ENCODE peak calls at places on chromosome 22, in five cellular contexts. Y is ovary, V is tibial nerve, Q is suprapubic skin, H is H1. N is an unnamed sample.

GRCh38 chr22:20431520-20432237 is 5.9 kb downstream of the SCARF2 start:
- DNase-seq in Y (peak; percentile 38), V (no peak), Q (peak; percentile 59), H (peak; percentile 64), N (no peak)

GRCh38 chr22:17748555-17749353 is 25.5 kb downstream of the BID start:
- DNase-seq in Y (no peak), V (no peak), Q (no peak), H (peak; percentile 81), N (no peak)

GRCh38 chr22:21922370-21923162 is 30.1 kb downstream of the PPM1F start:
- DNase-seq in Y (no peak), V (no peak), Q (no peak), H (no peak), N (no peak)

GRCh38 chr22:32545801-32546200 is 71.2 kb downstream of the FBXO7 start:
- DNase-seq in Y (no peak), V (no peak), Q (no peak), H (no peak), N (no peak)

GRCh38 chr22:18091916-18092526 is 14.2 kb downstream of the PEX26 start:
- DNase-seq in Y (peak; percentile 83), V (peak; percentile 39), Q (peak; percentile 84), H (no peak), N (peak; percentile 75)

GRCh38 chr22:49724893-49725489 is 102.7 kb downstream of the BRD1 start:
- DNase-seq in Y (peak; percentile 49), V (no peak), Q (no peak), H (peak; percentile 92), N (peak; percentile 40)

GRCh38 chr22:35648066-35649025 is at the start of gene APOL6:
- DNase-seq in Y (peak; percentile 56), V (no peak), Q (peak; percentile 64), H (peak; percentile 47), N (peak; percentile 46)

GRCh38 chr22:24592846-24593809 is at the start of gene LRRC75B:
- DNase-seq in Y (peak; percentile 96), V (peak; percentile 86), Q (peak; percentile 94), H (peak; percentile 91), N (peak; percentile 93)

GRCh38 chr22:32531955-32532818 is 57.6 kb downstream of the FBXO7 start:
- DNase-seq in Y (no peak), V (peak; percentile 86), Q (peak; percentile 94), H (peak; percentile 67), N (peak; percentile 56)

GRCh38 chr22:50544078-50544745 is 1.5 kb upstream of the KLHDC7B start:
- DNase-seq in Y (peak; percentile 72), V (peak; percentile 42), Q (peak; percentile 88), H (peak; percentile 95), N (peak; percentile 87)

GRCh38 chr22:38565441-38565840 is 4.5 kb downstream of the DMC1 start:
- DNase-seq in Y (no peak), V (no peak), Q (no peak), H (peak; percentile 16), N (no peak)

GRCh38 chr22:22348127-22348814 is 103.7 kb downstream of the VPREB1 start:
- DNase-seq in Y (no peak), V (no peak), Q (no peak), H (peak; percentile 50), N (no peak)

GRCh38 chr22:17303840-17304779 is 65.2 kb upstream of the CECR2 start:
- DNase-seq in Y (no peak), V (no peak), Q (no peak), H (no peak), N (peak; percentile 21)

GRCh38 chr22:32721328-32722180 is 80.0 kb upstream of the TIMP3 start:
- DNase-seq in Y (no peak), V (no peak), Q (no peak), H (no peak), N (no peak)

GRCh38 chr22:50687829-50688228 is 15.2 kb downstream of the SHANK3 start:
- DNase-seq in Y (peak; percentile 12), V (no peak), Q (no peak), H (peak; percentile 26), N (peak; percentile 8)

GRCh38 chr22:19911540-19912235 is 29.9 kb upstream of the COMT start:
- DNase-seq in Y (no peak), V (no peak), Q (no peak), H (no peak), N (no peak)

GRCh38 chr22:21100149-21101032 is 54.6 kb downstream of the LRRC74B start:
- DNase-seq in Y (no peak), V (no peak), Q (no peak), H (no peak), N (no peak)

GRCh38 chr22:32751065-32751739 is 50.3 kb upstream of the TIMP3 start:
- DNase-seq in Y (no peak), V (no peak), Q (no peak), H (no peak), N (no peak)

GRCh38 chr22:40347300-40347699 is 1.0 kb downstream of the ADSL start:
- DNase-seq in Y (no peak), V (no peak), Q (no peak), H (no peak), N (no peak)

GRCh38 chr22:38721551-38721950 is 15.8 kb downstream of the GTPBP1 start:
- DNase-seq in Y (no peak), V (no peak), Q (no peak), H (no peak), N (no peak)

DNA sequence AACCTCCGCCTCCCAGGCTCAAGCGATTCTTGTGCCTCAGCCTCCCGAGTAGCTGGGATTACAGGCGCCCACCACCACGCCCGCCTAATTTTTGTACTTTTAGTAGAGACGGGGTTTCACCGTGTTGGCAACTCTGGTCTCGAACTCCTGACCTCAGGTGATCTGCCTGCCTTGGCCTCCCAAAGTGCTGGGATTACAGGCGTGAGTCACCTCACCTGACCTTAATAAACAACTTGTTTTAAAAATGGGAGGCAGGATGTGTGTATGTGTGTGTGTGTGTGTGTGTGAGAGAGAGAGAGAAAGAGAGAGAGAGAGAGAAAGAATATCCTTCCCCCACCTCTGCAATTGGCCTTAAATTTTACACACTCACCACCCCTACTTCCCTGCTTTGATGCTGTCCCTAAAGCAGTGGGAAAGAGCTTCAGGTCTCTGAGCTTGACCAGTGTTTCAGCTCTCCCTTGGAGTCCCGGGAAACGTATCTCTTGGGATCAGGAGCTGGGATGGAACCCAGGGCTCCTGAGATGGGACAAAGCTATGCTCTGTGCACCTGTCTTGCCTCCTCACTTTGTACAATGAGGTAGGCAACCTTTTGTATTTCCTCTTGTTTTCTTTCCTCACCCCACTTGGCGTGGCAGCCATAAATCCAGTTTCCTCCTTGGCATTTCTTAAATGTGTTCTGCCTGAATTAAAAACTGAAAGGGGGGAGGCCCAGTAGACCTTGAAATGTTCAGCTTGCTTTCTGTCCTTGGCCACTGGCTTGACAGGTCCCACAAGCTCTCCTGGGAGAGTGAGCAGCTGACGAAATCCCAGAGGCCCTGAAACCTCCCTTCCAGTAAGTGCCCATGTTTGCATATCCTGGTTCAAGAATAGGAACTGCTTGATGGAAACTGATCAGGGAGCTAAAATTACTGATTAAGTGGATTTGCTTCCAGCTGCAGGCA is 17.8 kb upstream of the XBP1 start:
- DNase-seq in Y (no peak), V (no peak), Q (no peak), H (no peak), N (peak; percentile 89)
- TF ChIP-seq POLR2A in Y (no peak), V (no peak), Q (no peak), H (no peak), N (no peak)

GRCh38 chr22:42368379-42369249 is 63.6 kb downstream of the NFAM1 start:
- DNase-seq in Y (peak; percentile 51), V (no peak), Q (peak; percentile 82), H (peak; percentile 88), N (no peak)
- TF ChIP-seq EP300 in Y (no peak), V (peak; percentile 41), Q (no peak), H (no peak), N (no peak)

DNA sequence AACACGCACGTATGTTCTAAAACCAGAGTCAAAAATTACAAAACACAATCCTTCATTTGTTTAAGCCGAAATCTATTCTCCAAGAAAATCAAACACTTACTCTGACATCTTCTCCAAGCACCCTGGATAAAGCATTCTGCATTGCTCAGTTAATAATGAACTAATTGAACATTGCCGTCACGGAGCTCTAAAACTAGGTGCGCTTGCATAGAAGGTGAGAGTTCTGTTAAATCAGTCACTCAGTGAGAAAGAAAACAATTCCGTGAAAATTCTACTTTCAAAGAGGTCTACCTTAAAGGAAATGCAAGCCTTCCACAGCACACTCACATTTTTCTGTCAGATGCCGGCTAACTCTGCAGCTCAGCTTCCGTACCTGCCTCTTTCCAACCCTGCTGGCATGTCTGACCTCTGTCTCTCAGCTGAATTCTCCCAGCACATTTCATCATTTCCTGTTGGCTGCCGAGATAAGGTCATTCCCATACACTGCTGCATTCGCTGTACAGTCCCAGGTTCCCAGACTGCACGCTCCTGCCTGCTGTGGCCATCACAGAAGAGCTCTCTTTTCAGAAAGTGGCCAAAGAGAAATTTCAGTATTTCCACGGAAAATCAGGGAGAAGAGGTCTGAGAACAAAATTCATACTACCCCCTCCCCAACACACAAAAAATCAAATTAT is 55.3 kb downstream of the PACSIN2 start:
- DNase-seq in Y (no peak), V (no peak), Q (peak; percentile 64), H (no peak), N (peak; percentile 78)
- TF ChIP-seq POLR2A in Y (no peak), V (no peak), Q (no peak), H (no peak), N (no peak)

GRCh38 chr22:48659393-48659792 is 1168.3 kb downstream of the BRD1 start:
- DNase-seq in Y (no peak), V (no peak), Q (no peak), H (no peak), N (no peak)
- TF ChIP-seq EP300 in Y (no peak), V (no peak), Q (no peak), H (no peak), N (no peak)

GRCh38 chr22:37244114-37244921 is at the start of gene RAC2:
- DNase-seq in Y (peak; percentile 51), V (no peak), Q (peak; percentile 78), H (no peak), N (peak; percentile 78)
- TF ChIP-seq POLR2A in Y (no peak), V (no peak), Q (no peak), H (no peak), N (no peak)

GRCh38 chr22:46071451-46072029 is 78.8 kb upstream of the PPARA start:
- DNase-seq in Y (peak; percentile 96), V (peak; percentile 93), Q (peak; percentile 95), H (peak; percentile 76), N (peak; percentile 91)
- TF ChIP-seq EP300 in Y (no peak), V (peak; percentile 91), Q (no peak), H (no peak), N (no peak)

GRCh38 chr22:27905638-27906037 is 13.4 kb downstream of the PITPNB start:
- DNase-seq in Y (no peak), V (no peak), Q (no peak), H (no peak), N (no peak)

GRCh38 chr22:27911329-27911728 is 7.7 kb downstream of the PITPNB start:
- DNase-seq in Y (no peak), V (no peak), Q (no peak), H (no peak), N (no peak)

GRCh38 chr22:27903805-27904473 is 15.1 kb downstream of the PITPNB start:
- DNase-seq in Y (no peak), V (no peak), Q (no peak), H (no peak), N (no peak)

DNA sequence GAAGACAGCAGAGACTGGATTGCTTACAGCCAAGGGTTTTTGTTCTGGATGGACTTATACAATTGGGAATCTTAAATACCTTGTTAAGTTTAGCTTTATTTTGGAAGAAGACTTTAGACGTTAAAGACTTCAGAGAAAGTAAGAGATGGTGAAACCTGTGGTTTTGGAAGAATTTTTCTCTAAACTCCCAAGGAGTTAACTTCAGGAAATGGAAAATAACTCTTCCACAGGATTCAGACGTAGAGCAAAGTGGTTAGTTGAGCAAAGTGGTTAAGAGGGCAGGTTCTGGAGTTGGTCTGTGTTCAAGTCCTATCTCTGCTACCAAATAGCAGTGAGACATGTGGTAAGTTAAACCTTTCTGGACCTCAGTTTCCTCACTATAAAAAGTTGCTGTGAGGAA is 12.8 kb downstream of the PITPNB start:
- DNase-seq in Y (no peak), V (no peak), Q (no peak), H (no peak), N (no peak)
- TF ChIP-seq POLR2A in Y (no peak), V (no peak), Q (no peak), H (no peak), N (no peak)